ENCODE peak calls at places on chromosomes 3 and 15, in nine cellular contexts. One of them, this sample, is unnamed.

GRCh38 chr3:143640774-143641173 is 207.5 kb downstream of the SLC9A9 start:
- DNase-seq in right lobe of liver: no peak
- DNase-seq in choroid plexus epithelial cell: no peak
- DNase-seq in GM23338: no peak
- DNase-seq in OCI-LY7: no peak
- DNase-seq in AG04450: no peak
- DNase-seq in MM.1S: no peak
- DNase-seq in stomach: no peak
- DNase-seq in foreskin fibroblast: no peak
- DNase-seq in this sample: no peak

GRCh38 chr3:157782236-157782635 is 279.0 kb upstream of the VEPH1 start:
- DNase-seq in right lobe of liver: no peak
- DNase-seq in choroid plexus epithelial cell: no peak
- DNase-seq in GM23338: no peak
- DNase-seq in OCI-LY7: no peak
- DNase-seq in AG04450: no peak
- DNase-seq in MM.1S: no peak
- DNase-seq in stomach: no peak
- DNase-seq in foreskin fibroblast: peak
- DNase-seq in this sample: no peak

GRCh38 chr3:5581743-5582142 is 394.2 kb downstream of the EDEM1 start:
- DNase-seq in right lobe of liver: no peak
- DNase-seq in choroid plexus epithelial cell: no peak
- DNase-seq in GM23338: no peak
- DNase-seq in OCI-LY7: no peak
- DNase-seq in AG04450: no peak
- DNase-seq in MM.1S: no peak
- DNase-seq in stomach: no peak
- DNase-seq in foreskin fibroblast: no peak
- DNase-seq in this sample: no peak

GRCh38 chr3:132488136-132488535 is 70.8 kb downstream of the DNAJC13 start:
- DNase-seq in right lobe of liver: no peak
- DNase-seq in choroid plexus epithelial cell: no peak
- DNase-seq in GM23338: no peak
- DNase-seq in OCI-LY7: no peak
- DNase-seq in AG04450: no peak
- DNase-seq in MM.1S: no peak
- DNase-seq in stomach: no peak
- DNase-seq in foreskin fibroblast: no peak
- DNase-seq in this sample: no peak

GRCh38 chr3:123371426-123371825 is 77.5 kb downstream of the ADCY5 start:
- DNase-seq in right lobe of liver: no peak
- DNase-seq in choroid plexus epithelial cell: no peak
- DNase-seq in GM23338: no peak
- DNase-seq in OCI-LY7: no peak
- DNase-seq in AG04450: no peak
- DNase-seq in MM.1S: no peak
- DNase-seq in stomach: no peak
- DNase-seq in foreskin fibroblast: no peak
- DNase-seq in this sample: no peak

GRCh38 chr3:54951405-54951804 is 23.5 kb upstream of the LRTM1 start:
- DNase-seq in right lobe of liver: peak
- DNase-seq in choroid plexus epithelial cell: peak
- DNase-seq in GM23338: peak
- DNase-seq in OCI-LY7: peak
- DNase-seq in AG04450: peak
- DNase-seq in MM.1S: no peak
- DNase-seq in stomach: peak
- DNase-seq in foreskin fibroblast: peak
- DNase-seq in this sample: peak

GRCh38 chr3:133209871-133210550 is 171.8 kb downstream of the TMEM108 start:
- DNase-seq in right lobe of liver: no peak
- DNase-seq in choroid plexus epithelial cell: no peak
- DNase-seq in GM23338: no peak
- DNase-seq in OCI-LY7: no peak
- DNase-seq in AG04450: peak
- DNase-seq in MM.1S: no peak
- DNase-seq in stomach: no peak
- DNase-seq in foreskin fibroblast: peak
- DNase-seq in this sample: peak

GRCh38 chr15:64216722-64217428 is 54.1 kb upstream of the PPIB start:
- DNase-seq in right lobe of liver: peak
- DNase-seq in choroid plexus epithelial cell: peak
- DNase-seq in GM23338: no peak
- DNase-seq in OCI-LY7: no peak
- DNase-seq in AG04450: no peak
- DNase-seq in MM.1S: no peak
- DNase-seq in stomach: no peak
- DNase-seq in foreskin fibroblast: peak
- DNase-seq in this sample: no peak

GRCh38 chr3:18189651-18190050 is 235.5 kb downstream of the SATB1 start:
- DNase-seq in right lobe of liver: no peak
- DNase-seq in choroid plexus epithelial cell: peak
- DNase-seq in GM23338: no peak
- DNase-seq in OCI-LY7: no peak
- DNase-seq in AG04450: no peak
- DNase-seq in MM.1S: no peak
- DNase-seq in stomach: no peak
- DNase-seq in foreskin fibroblast: peak
- DNase-seq in this sample: no peak

GRCh38 chr3:108404409-108404808 is 106.0 kb downstream of the MYH15 start:
- DNase-seq in right lobe of liver: no peak
- DNase-seq in choroid plexus epithelial cell: peak
- DNase-seq in GM23338: no peak
- DNase-seq in OCI-LY7: no peak
- DNase-seq in AG04450: no peak
- DNase-seq in MM.1S: no peak
- DNase-seq in stomach: no peak
- DNase-seq in foreskin fibroblast: peak
- DNase-seq in this sample: no peak

GRCh38 chr3:51380601-51381332 is 4.3 kb upstream of the MANF start:
- DNase-seq in right lobe of liver: no peak
- DNase-seq in choroid plexus epithelial cell: no peak
- DNase-seq in GM23338: no peak
- DNase-seq in OCI-LY7: no peak
- DNase-seq in AG04450: no peak
- DNase-seq in MM.1S: no peak
- DNase-seq in stomach: no peak
- DNase-seq in foreskin fibroblast: no peak
- DNase-seq in this sample: no peak

GRCh38 chr3:33064929-33065328 is 32.0 kb downstream of the GLB1 start:
- DNase-seq in right lobe of liver: no peak
- DNase-seq in choroid plexus epithelial cell: no peak
- DNase-seq in GM23338: no peak
- DNase-seq in OCI-LY7: peak
- DNase-seq in AG04450: no peak
- DNase-seq in MM.1S: no peak
- DNase-seq in stomach: no peak
- DNase-seq in foreskin fibroblast: no peak
- DNase-seq in this sample: peak

GRCh38 chr3:52891164-52891563 is 6.2 kb downstream of the STIMATE start:
- DNase-seq in right lobe of liver: no peak
- DNase-seq in choroid plexus epithelial cell: no peak
- DNase-seq in GM23338: no peak
- DNase-seq in OCI-LY7: no peak
- DNase-seq in AG04450: no peak
- DNase-seq in MM.1S: no peak
- DNase-seq in stomach: no peak
- DNase-seq in foreskin fibroblast: no peak
- DNase-seq in this sample: no peak

GRCh38 chr15:38164061-38164460 is 88.6 kb upstream of the SPRED1 start:
- DNase-seq in right lobe of liver: no peak
- DNase-seq in choroid plexus epithelial cell: no peak
- DNase-seq in GM23338: no peak
- DNase-seq in OCI-LY7: no peak
- DNase-seq in AG04450: no peak
- DNase-seq in MM.1S: no peak
- DNase-seq in stomach: no peak
- DNase-seq in foreskin fibroblast: peak
- DNase-seq in this sample: no peak

GRCh38 chr3:137970914-137971831 is 38.8 kb upstream of the CLDN18 start:
- DNase-seq in right lobe of liver: peak
- DNase-seq in choroid plexus epithelial cell: peak
- DNase-seq in GM23338: peak
- DNase-seq in OCI-LY7: peak
- DNase-seq in AG04450: peak
- DNase-seq in MM.1S: peak
- DNase-seq in stomach: peak
- DNase-seq in foreskin fibroblast: peak
- DNase-seq in this sample: peak

GRCh38 chr3:15632212-15632580 is 30.7 kb downstream of the BTD start:
- DNase-seq in right lobe of liver: no peak
- DNase-seq in choroid plexus epithelial cell: no peak
- DNase-seq in GM23338: no peak
- DNase-seq in OCI-LY7: no peak
- DNase-seq in AG04450: no peak
- DNase-seq in MM.1S: no peak
- DNase-seq in stomach: no peak
- DNase-seq in foreskin fibroblast: no peak
- DNase-seq in this sample: no peak

GRCh38 chr3:15628967-15629366 is 27.4 kb downstream of the BTD start:
- DNase-seq in right lobe of liver: no peak
- DNase-seq in choroid plexus epithelial cell: no peak
- DNase-seq in GM23338: no peak
- DNase-seq in OCI-LY7: no peak
- DNase-seq in AG04450: no peak
- DNase-seq in MM.1S: no peak
- DNase-seq in stomach: no peak
- DNase-seq in foreskin fibroblast: no peak
- DNase-seq in this sample: no peak

GRCh38 chr3:15630646-15631350 is 29.3 kb downstream of the BTD start:
- DNase-seq in right lobe of liver: no peak
- DNase-seq in choroid plexus epithelial cell: peak
- DNase-seq in GM23338: peak
- DNase-seq in OCI-LY7: no peak
- DNase-seq in AG04450: no peak
- DNase-seq in MM.1S: no peak
- DNase-seq in stomach: no peak
- DNase-seq in foreskin fibroblast: peak
- DNase-seq in this sample: peak

GRCh38 chr3:15631426-15632211 is 30.1 kb downstream of the BTD start:
- DNase-seq in right lobe of liver: no peak
- DNase-seq in choroid plexus epithelial cell: no peak
- DNase-seq in GM23338: peak
- DNase-seq in OCI-LY7: no peak
- DNase-seq in AG04450: no peak
- DNase-seq in MM.1S: no peak
- DNase-seq in stomach: no peak
- DNase-seq in foreskin fibroblast: peak
- DNase-seq in this sample: no peak

GRCh38 chr3:15629860-15630597 is 28.5 kb downstream of the BTD start:
- DNase-seq in right lobe of liver: no peak
- DNase-seq in choroid plexus epithelial cell: peak
- DNase-seq in GM23338: peak
- DNase-seq in OCI-LY7: peak
- DNase-seq in AG04450: no peak
- DNase-seq in MM.1S: peak
- DNase-seq in stomach: peak
- DNase-seq in foreskin fibroblast: peak
- DNase-seq in this sample: peak
- TF ChIP-seq CTCF in right lobe of liver: peak
- TF ChIP-seq CTCF in choroid plexus epithelial cell: peak
- TF ChIP-seq CTCF in GM23338: peak
- TF ChIP-seq CTCF in OCI-LY7: peak
- TF ChIP-seq CTCF in AG04450: peak
- TF ChIP-seq CTCF in MM.1S: peak
- TF ChIP-seq CTCF in stomach: peak
- TF ChIP-seq CTCF in foreskin fibroblast: peak
- TF ChIP-seq CTCF in this sample: peak

GRCh38 chr3:114453296-114453888 is 159.6 kb downstream of the TIGIT start:
- DNase-seq in right lobe of liver: no peak
- DNase-seq in choroid plexus epithelial cell: no peak
- DNase-seq in GM23338: no peak
- DNase-seq in OCI-LY7: no peak
- DNase-seq in AG04450: no peak
- DNase-seq in MM.1S: no peak
- DNase-seq in stomach: no peak
- DNase-seq in foreskin fibroblast: no peak
- DNase-seq in this sample: no peak
- H3K4me3 ChIP-seq in right lobe of liver: no peak
- H3K4me3 ChIP-seq in choroid plexus epithelial cell: no peak
- H3K4me3 ChIP-seq in GM23338: peak
- H3K4me3 ChIP-seq in OCI-LY7: peak
- H3K4me3 ChIP-seq in AG04450: no peak
- H3K4me3 ChIP-seq in MM.1S: no peak
- H3K4me3 ChIP-seq in stomach: peak
- H3K4me3 ChIP-seq in foreskin fibroblast: no peak
- H3K4me3 ChIP-seq in this sample: peak

GRCh38 chr15:41511331-41512077 is 2.1 kb downstream of the LTK start:
- DNase-seq in right lobe of liver: no peak
- DNase-seq in choroid plexus epithelial cell: no peak
- DNase-seq in GM23338: peak
- DNase-seq in OCI-LY7: no peak
- DNase-seq in AG04450: no peak
- DNase-seq in MM.1S: no peak
- DNase-seq in stomach: peak
- DNase-seq in foreskin fibroblast: no peak
- DNase-seq in this sample: no peak
- TF ChIP-seq CTCF in right lobe of liver: no peak
- TF ChIP-seq CTCF in choroid plexus epithelial cell: no peak
- TF ChIP-seq CTCF in GM23338: peak
- TF ChIP-seq CTCF in OCI-LY7: no peak
- TF ChIP-seq CTCF in AG04450: no peak
- TF ChIP-seq CTCF in MM.1S: no peak
- TF ChIP-seq CTCF in stomach: no peak
- TF ChIP-seq CTCF in foreskin fibroblast: no peak
- TF ChIP-seq CTCF in this sample: no peak

GRCh38 chr3:31371464-31371863 is 161.3 kb upstream of the STT3B start:
- DNase-seq in right lobe of liver: no peak
- DNase-seq in choroid plexus epithelial cell: no peak
- DNase-seq in GM23338: no peak
- DNase-seq in OCI-LY7: no peak
- DNase-seq in AG04450: no peak
- DNase-seq in MM.1S: no peak
- DNase-seq in stomach: no peak
- DNase-seq in foreskin fibroblast: no peak
- DNase-seq in this sample: no peak

GRCh38 chr3:31370681-31371080 is 162.0 kb upstream of the STT3B start:
- DNase-seq in right lobe of liver: no peak
- DNase-seq in choroid plexus epithelial cell: peak
- DNase-seq in GM23338: no peak
- DNase-seq in OCI-LY7: no peak
- DNase-seq in AG04450: no peak
- DNase-seq in MM.1S: no peak
- DNase-seq in stomach: no peak
- DNase-seq in foreskin fibroblast: no peak
- DNase-seq in this sample: no peak

GRCh38 chr3:31369637-31370036 is 163.1 kb upstream of the STT3B start:
- DNase-seq in right lobe of liver: no peak
- DNase-seq in choroid plexus epithelial cell: peak
- DNase-seq in GM23338: no peak
- DNase-seq in OCI-LY7: no peak
- DNase-seq in AG04450: no peak
- DNase-seq in MM.1S: no peak
- DNase-seq in stomach: no peak
- DNase-seq in foreskin fibroblast: peak
- DNase-seq in this sample: no peak

GRCh38 chr3:31364711-31365110 is 168.0 kb upstream of the STT3B start:
- DNase-seq in right lobe of liver: no peak
- DNase-seq in choroid plexus epithelial cell: peak
- DNase-seq in GM23338: no peak
- DNase-seq in OCI-LY7: no peak
- DNase-seq in AG04450: no peak
- DNase-seq in MM.1S: no peak
- DNase-seq in stomach: no peak
- DNase-seq in foreskin fibroblast: peak
- DNase-seq in this sample: no peak

GRCh38 chr3:31370093-31370666 is 162.5 kb upstream of the STT3B start:
- DNase-seq in right lobe of liver: no peak
- DNase-seq in choroid plexus epithelial cell: peak
- DNase-seq in GM23338: no peak
- DNase-seq in OCI-LY7: no peak
- DNase-seq in AG04450: no peak
- DNase-seq in MM.1S: no peak
- DNase-seq in stomach: no peak
- DNase-seq in foreskin fibroblast: no peak
- DNase-seq in this sample: no peak
- H3K4me3 ChIP-seq in right lobe of liver: no peak
- H3K4me3 ChIP-seq in choroid plexus epithelial cell: no peak
- H3K4me3 ChIP-seq in GM23338: no peak
- H3K4me3 ChIP-seq in OCI-LY7: no peak
- H3K4me3 ChIP-seq in AG04450: no peak
- H3K4me3 ChIP-seq in MM.1S: no peak
- H3K4me3 ChIP-seq in stomach: no peak
- H3K4me3 ChIP-seq in foreskin fibroblast: no peak
- H3K4me3 ChIP-seq in this sample: no peak

This sample was measured in GM12865.